ENCODE peak calls at places on chromosomes 12 and 14, in five cellular contexts. One of them, this sample, is unnamed.

GRCh38 chr12:108787539-108787938 is 56.2 kb upstream of the CORO1C start:
- DNase-seq in iPS DF 6.9: no peak
- DNase-seq in heart left ventricle: no peak
- DNase-seq in tibial artery: no peak
- DNase-seq in adrenal gland: no peak
- DNase-seq in this sample: no peak

GRCh38 chr12:34033628-34034296 is 11.5 kb downstream of the ALG10 start:
- DNase-seq in heart left ventricle: no peak
- DNase-seq in adrenal gland: no peak
- DNase-seq in tibial artery: no peak
- DNase-seq in iPS DF 6.9: no peak
- DNase-seq in this sample: no peak

GRCh38 chr12:45732250-45732649 is 2.7 kb downstream of the ARID2 start:
- DNase-seq in iPS DF 6.9: no peak
- DNase-seq in heart left ventricle: no peak
- DNase-seq in adrenal gland: no peak
- DNase-seq in tibial artery: no peak
- DNase-seq in this sample: no peak

GRCh38 chr12:49706351-49707126 is 666 bp downstream of the FMNL3 start:
- DNase-seq in adrenal gland: peak; percentile 37
- DNase-seq in tibial artery: peak; percentile 79
- DNase-seq in iPS DF 6.9: no peak
- DNase-seq in heart left ventricle: peak; percentile 55
- DNase-seq in this sample: peak; percentile 31

GRCh38 chr14:103393687-103394626 is 8.7 kb downstream of the MARK3 start:
- DNase-seq in heart left ventricle: no peak
- DNase-seq in tibial artery: no peak
- DNase-seq in iPS DF 6.9: no peak
- DNase-seq in adrenal gland: no peak
- DNase-seq in this sample: no peak

GRCh38 chr12:80708535-80709328 is 1.3 kb downstream of the MYF6 start:
- DNase-seq in tibial artery: no peak
- DNase-seq in heart left ventricle: no peak
- DNase-seq in iPS DF 6.9: no peak
- DNase-seq in adrenal gland: no peak
- DNase-seq in this sample: no peak

GRCh38 chr12:50505386-50505827 is 622 bp downstream of the DIP2B start:
- DNase-seq in iPS DF 6.9: no peak
- DNase-seq in adrenal gland: peak; percentile 33
- DNase-seq in tibial artery: peak; percentile 71
- DNase-seq in heart left ventricle: peak; percentile 49
- DNase-seq in this sample: peak; percentile 29

GRCh38 chr12:32120419-32120818 is 13.8 kb downstream of the BICD1 start:
- DNase-seq in adrenal gland: no peak
- DNase-seq in iPS DF 6.9: no peak
- DNase-seq in tibial artery: no peak
- DNase-seq in heart left ventricle: no peak
- DNase-seq in this sample: no peak

GRCh38 chr12:52074006-52074405 is 4.2 kb downstream of the ATG101 start:
- DNase-seq in adrenal gland: peak; percentile 57
- DNase-seq in iPS DF 6.9: no peak
- DNase-seq in tibial artery: no peak
- DNase-seq in heart left ventricle: no peak
- DNase-seq in this sample: no peak

GRCh38 chr14:101077511-101078074 is 174.1 kb upstream of the RTL1 start:
- DNase-seq in adrenal gland: peak; percentile 16
- DNase-seq in iPS DF 6.9: no peak
- DNase-seq in tibial artery: no peak
- DNase-seq in heart left ventricle: no peak
- DNase-seq in this sample: peak; percentile 23

GRCh38 chr14:92561906-92562489 is 48.4 kb downstream of the RIN3 start:
- DNase-seq in heart left ventricle: no peak
- DNase-seq in iPS DF 6.9: no peak
- DNase-seq in tibial artery: no peak
- DNase-seq in adrenal gland: no peak
- DNase-seq in this sample: no peak

GRCh38 chr14:105223260-105223659 is 25.1 kb upstream of the BTBD6 start:
- DNase-seq in tibial artery: no peak
- DNase-seq in heart left ventricle: no peak
- DNase-seq in adrenal gland: no peak
- DNase-seq in iPS DF 6.9: no peak
- DNase-seq in this sample: no peak

GRCh38 chr12:2284321-2284813 is 231.6 kb downstream of the CACNA1C start:
- DNase-seq in iPS DF 6.9: no peak
- DNase-seq in tibial artery: peak; percentile 42
- DNase-seq in adrenal gland: no peak
- DNase-seq in heart left ventricle: no peak
- DNase-seq in this sample: no peak

GRCh38 chr12:117042171-117042809 is 56.9 kb downstream of the TESC start:
- DNase-seq in heart left ventricle: peak; percentile 73
- DNase-seq in adrenal gland: peak; percentile 86
- DNase-seq in tibial artery: no peak
- DNase-seq in iPS DF 6.9: no peak
- DNase-seq in this sample: no peak

GRCh38 chr14:104545151-104545931 is 34.2 kb upstream of the C14orf180 start:
- DNase-seq in iPS DF 6.9: no peak
- DNase-seq in heart left ventricle: peak; percentile 5
- DNase-seq in adrenal gland: no peak
- DNase-seq in tibial artery: no peak
- DNase-seq in this sample: no peak

GRCh38 chr12:39372929-39373328 is 70.0 kb downstream of the KIF21A start:
- DNase-seq in adrenal gland: no peak
- DNase-seq in heart left ventricle: no peak
- DNase-seq in tibial artery: no peak
- DNase-seq in iPS DF 6.9: no peak
- DNase-seq in this sample: no peak
- H3K27ac ChIP-seq in adrenal gland: no peak overlapping the region
- H3K27ac ChIP-seq in heart left ventricle: no peak overlapping the region
- H3K27ac ChIP-seq in tibial artery: no peak overlapping the region
- H3K27ac ChIP-seq in iPS DF 6.9: no peak overlapping the region
- H3K27ac ChIP-seq in this sample: no peak overlapping the region

GRCh38 chr12:54588110-54588831 is at the start of gene PPP1R1A:
- DNase-seq in heart left ventricle: peak; percentile 40
- DNase-seq in adrenal gland: no peak
- DNase-seq in iPS DF 6.9: no peak
- DNase-seq in tibial artery: no peak
- DNase-seq in this sample: no peak

GRCh38 chr12:54585243-54585642 is 3.2 kb downstream of the PPP1R1A start:
- DNase-seq in tibial artery: no peak
- DNase-seq in adrenal gland: no peak
- DNase-seq in heart left ventricle: no peak
- DNase-seq in iPS DF 6.9: no peak
- DNase-seq in this sample: no peak

GRCh38 chr12:54586620-54587019 is 1.8 kb downstream of the PPP1R1A start:
- DNase-seq in heart left ventricle: no peak
- DNase-seq in adrenal gland: no peak
- DNase-seq in tibial artery: no peak
- DNase-seq in iPS DF 6.9: no peak
- DNase-seq in this sample: no peak

GRCh38 chr12:54588892-54589291 is 433 bp upstream of the PPP1R1A start:
- DNase-seq in iPS DF 6.9: no peak
- DNase-seq in tibial artery: no peak
- DNase-seq in adrenal gland: no peak
- DNase-seq in heart left ventricle: no peak
- DNase-seq in this sample: no peak

GRCh38 chr12:54587315-54587821 is 1.1 kb downstream of the PPP1R1A start:
- DNase-seq in heart left ventricle: peak; percentile 72
- DNase-seq in tibial artery: peak; percentile 85
- DNase-seq in iPS DF 6.9: no peak
- DNase-seq in adrenal gland: no peak
- DNase-seq in this sample: no peak
- H3K4me1 ChIP-seq in heart left ventricle: peaks cover 17% of the 10 kb centered on the region
- H3K4me1 ChIP-seq in tibial artery: peaks cover 17% of the 10 kb centered on the region
- H3K4me1 ChIP-seq in iPS DF 6.9: peaks cover 10% of the 10 kb centered on the region
- H3K4me1 ChIP-seq in adrenal gland: peaks cover 4% of the 10 kb centered on the region
- H3K4me1 ChIP-seq in this sample: no peaks in the 10 kb centered on the region

GRCh38 chr12:27243804-27244679 is at the start of gene STK38L:
- DNase-seq in heart left ventricle: peak; percentile 99
- DNase-seq in tibial artery: peak; percentile 98
- DNase-seq in adrenal gland: peak; percentile 98
- DNase-seq in iPS DF 6.9: peak; percentile 89
- DNase-seq in this sample: peak; percentile 99

GRCh38 chr12:27233814-27234213 is 10.3 kb upstream of the STK38L start:
- DNase-seq in adrenal gland: no peak
- DNase-seq in tibial artery: no peak
- DNase-seq in heart left ventricle: no peak
- DNase-seq in iPS DF 6.9: no peak
- DNase-seq in this sample: no peak

GRCh38 chr12:27243006-27243405 is 1.1 kb upstream of the STK38L start:
- DNase-seq in adrenal gland: no peak
- DNase-seq in tibial artery: no peak
- DNase-seq in heart left ventricle: no peak
- DNase-seq in iPS DF 6.9: no peak
- DNase-seq in this sample: no peak

GRCh38 chr12:27236498-27236897 is 7.6 kb upstream of the STK38L start:
- DNase-seq in tibial artery: no peak
- DNase-seq in heart left ventricle: no peak
- DNase-seq in adrenal gland: no peak
- DNase-seq in iPS DF 6.9: no peak
- DNase-seq in this sample: no peak

DNA sequence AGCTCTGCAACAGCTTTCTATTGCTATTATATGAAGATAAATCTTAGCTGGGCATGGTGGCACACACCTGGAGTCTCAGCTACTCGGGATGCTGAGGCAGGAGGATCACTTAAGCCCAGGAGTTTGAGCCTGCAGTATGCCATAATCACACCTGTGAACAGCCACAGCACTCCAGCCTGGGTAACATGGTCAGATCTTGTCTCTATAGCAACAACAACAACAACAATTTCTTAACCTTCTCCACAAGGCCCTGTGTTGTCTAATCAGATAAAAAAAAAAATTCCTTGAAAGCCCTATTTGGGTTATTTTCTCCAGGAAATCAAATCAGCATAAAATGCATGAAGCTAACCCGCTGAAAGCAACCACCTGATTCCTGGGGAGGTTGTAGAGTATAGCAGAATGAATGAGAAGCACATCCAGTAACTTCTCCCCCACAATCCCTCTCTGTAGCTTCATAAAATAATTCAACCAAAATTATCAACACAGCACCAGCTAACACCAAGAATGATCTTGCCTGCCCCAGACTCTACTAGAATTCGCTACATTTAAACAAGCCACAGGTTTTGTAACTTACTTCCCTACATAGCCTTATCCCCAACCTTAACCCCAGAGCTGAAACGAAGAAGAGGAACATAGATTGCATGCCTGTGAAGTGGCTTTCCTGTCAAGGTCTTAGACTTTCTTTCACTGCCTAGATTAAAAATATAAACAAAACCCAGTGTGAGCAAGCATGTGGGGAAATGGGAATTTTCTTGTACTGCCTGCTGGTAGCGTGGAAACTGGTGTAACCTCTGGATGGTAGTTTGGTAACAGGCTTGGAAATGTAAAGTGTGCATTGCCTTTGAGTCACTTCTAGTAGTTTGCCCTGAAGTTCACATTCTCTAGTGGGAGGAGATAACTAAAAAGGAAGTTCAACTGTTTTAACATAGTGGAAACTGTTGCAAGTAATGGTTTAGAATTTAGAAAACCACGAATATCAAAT is 6.0 kb upstream of the STK38L start:
- DNase-seq in tibial artery: no peak
- DNase-seq in iPS DF 6.9: no peak
- DNase-seq in heart left ventricle: no peak
- DNase-seq in adrenal gland: no peak
- DNase-seq in this sample: no peak
- H3K27ac ChIP-seq in tibial artery: no peak overlapping the region
- H3K27ac ChIP-seq in iPS DF 6.9: no peak overlapping the region
- H3K27ac ChIP-seq in heart left ventricle: peak overlapping the region; percentile 11
- H3K27ac ChIP-seq in adrenal gland: peak overlapping the region; percentile 38
- H3K27ac ChIP-seq in this sample: no peak overlapping the region

DNA sequence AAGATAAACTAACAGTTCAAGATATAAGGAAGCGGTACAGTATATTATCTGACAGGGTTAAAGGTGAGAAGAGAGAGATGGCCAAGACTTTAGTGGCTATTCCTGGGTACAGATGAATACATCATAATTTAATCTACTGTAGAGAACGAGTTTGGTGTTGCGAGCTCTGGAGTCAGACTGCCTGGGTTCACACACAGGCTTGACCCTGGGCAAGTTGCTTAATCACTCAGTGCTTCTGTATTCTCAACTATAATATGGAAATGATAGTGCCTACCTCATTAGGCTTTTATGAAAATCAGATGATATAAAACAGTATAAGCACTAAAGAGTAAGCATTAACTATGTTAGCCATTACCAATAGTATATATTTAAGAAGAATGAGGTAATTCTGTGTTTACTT is 3.5 kb downstream of the PPM1H start:
- DNase-seq in adrenal gland: no peak
- DNase-seq in heart left ventricle: no peak
- DNase-seq in iPS DF 6.9: no peak
- DNase-seq in tibial artery: no peak
- DNase-seq in this sample: no peak
- H3K4me1 ChIP-seq in adrenal gland: peaks cover 7% of the 10 kb centered on the region
- H3K4me1 ChIP-seq in heart left ventricle: peaks cover 12% of the 10 kb centered on the region
- H3K4me1 ChIP-seq in iPS DF 6.9: peaks cover 6% of the 10 kb centered on the region
- H3K4me1 ChIP-seq in tibial artery: peaks cover 8% of the 10 kb centered on the region
- H3K4me1 ChIP-seq in this sample: peaks cover 2% of the 10 kb centered on the region

GRCh38 chr12:57762463-57762862 is 4.4 kb downstream of the CYP27B1 start:
- DNase-seq in heart left ventricle: no peak
- DNase-seq in adrenal gland: no peak
- DNase-seq in tibial artery: no peak
- DNase-seq in iPS DF 6.9: no peak
- DNase-seq in this sample: no peak

GRCh38 chr12:57765698-57766463 is 997 bp downstream of the CYP27B1 start:
- DNase-seq in adrenal gland: no peak
- DNase-seq in heart left ventricle: no peak
- DNase-seq in tibial artery: peak; percentile 62
- DNase-seq in iPS DF 6.9: no peak
- DNase-seq in this sample: no peak

GRCh38 chr12:57765003-57765697 is 1.7 kb downstream of the CYP27B1 start:
- DNase-seq in tibial artery: peak; percentile 67
- DNase-seq in iPS DF 6.9: no peak
- DNase-seq in heart left ventricle: no peak
- DNase-seq in adrenal gland: peak; percentile 55
- DNase-seq in this sample: no peak

GRCh38 chr12:57764662-57765002 is 2.2 kb downstream of the CYP27B1 start:
- DNase-seq in tibial artery: peak; percentile 61
- DNase-seq in adrenal gland: no peak
- DNase-seq in heart left ventricle: no peak
- DNase-seq in iPS DF 6.9: no peak
- DNase-seq in this sample: no peak

DNA sequence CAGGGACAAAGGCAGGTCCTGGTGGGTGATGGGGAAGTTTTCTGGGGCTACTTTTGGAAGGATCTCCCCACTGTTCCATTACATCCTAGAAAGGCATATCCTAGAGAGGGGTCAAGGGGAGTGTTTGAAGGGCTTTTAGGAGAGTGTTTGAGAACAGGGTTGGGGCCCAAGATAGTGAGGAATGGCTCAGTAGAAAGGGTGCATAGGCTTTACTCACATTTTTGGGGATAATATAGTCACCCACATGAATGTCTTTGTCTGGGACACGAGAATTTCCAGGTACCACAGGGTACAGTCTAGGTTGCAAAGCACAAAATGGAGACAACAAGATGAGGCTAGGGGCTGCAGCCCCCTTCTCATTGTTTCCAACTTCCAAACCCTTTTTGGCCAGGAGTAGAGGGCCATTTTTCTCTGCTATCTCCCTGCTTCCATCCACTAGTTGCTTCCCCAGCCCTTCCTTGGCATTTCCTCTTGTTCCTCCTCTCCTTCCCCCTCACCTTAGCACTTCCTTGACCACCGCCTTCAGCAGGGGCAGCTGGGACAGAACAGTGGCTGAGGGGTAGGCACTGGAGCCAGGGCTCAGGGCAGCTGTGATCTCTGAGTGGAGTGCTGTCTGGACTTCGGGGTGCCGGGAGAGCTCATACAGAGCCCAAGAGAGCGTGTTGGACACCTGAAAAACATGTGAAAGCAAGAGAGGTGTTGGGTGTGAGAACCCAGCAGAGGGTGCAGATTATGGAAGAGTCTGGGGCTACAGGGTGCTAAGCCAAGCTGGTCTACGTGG is 2.8 kb downstream of the CYP27B1 start:
- DNase-seq in heart left ventricle: no peak
- DNase-seq in adrenal gland: no peak
- DNase-seq in iPS DF 6.9: no peak
- DNase-seq in tibial artery: peak; percentile 49
- DNase-seq in this sample: no peak
- H3K27ac ChIP-seq in heart left ventricle: no peak overlapping the region
- H3K27ac ChIP-seq in adrenal gland: no peak overlapping the region
- H3K27ac ChIP-seq in iPS DF 6.9: no peak overlapping the region
- H3K27ac ChIP-seq in tibial artery: no peak overlapping the region
- H3K27ac ChIP-seq in this sample: no peak overlapping the region

This sample was measured in lung.